ENCODE peak calls at places on chromosomes 11 and 22, in six cellular contexts. P, R, B, J, C and O are unnamed samples.

GRCh38 chr11:128417607-128418324 is 169.6 kb downstream of the ETS1 start:
- DNase-seq in J (peak; percentile 87), R (peak; percentile 88), B (no peak), C (peak; percentile 78), P (no peak), O (peak; percentile 76)

GRCh38 chr11:111502611-111503010 is 9.6 kb downstream of the BTG4 start:
- DNase-seq in R (no peak), J (no peak), B (no peak), C (no peak), P (no peak), O (no peak)

GRCh38 chr11:65427691-65428577 is 5.3 kb downstream of the NEAT1 start:
- DNase-seq in B (no peak), R (peak; percentile 85), P (peak; percentile 71), C (peak; percentile 75), J (peak; percentile 67), O (no peak)

GRCh38 chr11:102172127-102172848 is 62.0 kb downstream of the YAP1 start:
- DNase-seq in J (peak; percentile 58), C (peak; percentile 37), B (no peak), R (peak; percentile 76), P (no peak), O (no peak)

GRCh38 chr11:66100272-66101037 is 30.4 kb downstream of the PACS1 start:
- DNase-seq in B (peak; percentile 66), P (no peak), J (peak; percentile 14), R (no peak), C (no peak), O (no peak)

GRCh38 chr11:44652901-44653644 is 73.7 kb upstream of the TSPAN18 start:
- DNase-seq in C (no peak), B (no peak), R (no peak), J (no peak), P (no peak), O (no peak)

GRCh38 chr11:68509105-68509504 is 48.6 kb downstream of the PPP6R3 start:
- DNase-seq in C (no peak), J (no peak), B (no peak), P (no peak), R (no peak), O (no peak)

GRCh38 chr22:27299181-27300085 is 502.1 kb downstream of the MN1 start:
- DNase-seq in C (no peak), P (no peak), J (peak; percentile 26), B (no peak), R (peak; percentile 40), O (no peak)

GRCh38 chr11:100687630-100688395 is 725 bp downstream of the ARHGAP42 start:
- DNase-seq in R (peak; percentile 86), C (peak; percentile 71), B (peak; percentile 29), J (peak; percentile 87), P (peak; percentile 84), O (peak; percentile 47)

GRCh38 chr11:83571301-83571700 is 285.1 kb upstream of the CCDC90B start:
- DNase-seq in B (no peak), P (no peak), C (peak; percentile 29), J (no peak), R (peak; percentile 19), O (peak; percentile 19)

GRCh38 chr11:109085708-109086373 is 336.1 kb upstream of the C11orf87 start:
- DNase-seq in C (peak; percentile 28), J (no peak), B (no peak), P (no peak), R (peak; percentile 79), O (no peak)

GRCh38 chr22:49281467-49282340 is 546.0 kb downstream of the BRD1 start:
- DNase-seq in B (no peak), C (no peak), P (peak; percentile 35), J (no peak), R (no peak), O (no peak)

GRCh38 chr22:30947821-30948454 is 20.6 kb downstream of the MORC2 start:
- DNase-seq in B (no peak), P (peak; percentile 70), J (peak; percentile 64), C (peak; percentile 36), R (peak; percentile 78), O (peak; percentile 12)

GRCh38 chr11:87356428-87356827 is 318.7 kb downstream of the TMEM135 start:
- DNase-seq in P (no peak), J (no peak), B (no peak), R (no peak), C (no peak), O (no peak)

GRCh38 chr11:118151421-118151820 is 1.2 kb downstream of the SCN4B start:
- DNase-seq in R (no peak), B (no peak), P (no peak), J (no peak), C (no peak), O (no peak)

GRCh38 chr11:113446112-113446511 is 29.1 kb downstream of the DRD2 start:
- DNase-seq in C (no peak), J (peak; percentile 21), B (no peak), R (peak; percentile 70), P (peak; percentile 27), O (no peak)

GRCh38 chr11:71543866-71544265 is 4.4 kb upstream of the KRTAP5-9 start:
- DNase-seq in R (no peak), P (no peak), C (no peak), B (no peak), J (no peak), O (no peak)

GRCh38 chr22:38461057-38461413 is 6.0 kb upstream of the KCNJ4 start:
- DNase-seq in C (no peak), B (no peak), P (no peak), J (no peak), R (peak; percentile 9), O (no peak)

GRCh38 chr11:87351671-87352070 is 313.9 kb downstream of the TMEM135 start:
- DNase-seq in B (no peak), J (no peak), P (no peak), C (no peak), R (no peak), O (no peak)

GRCh38 chr11:90656171-90656570 is 433.3 kb upstream of the CHORDC1 start:
- DNase-seq in R (no peak), P (no peak), B (no peak), C (no peak), J (no peak), O (no peak)

GRCh38 chr11:68313574-68314202 is 1.3 kb downstream of the LRP5 start:
- DNase-seq in R (peak; percentile 33), J (peak; percentile 30), B (no peak), C (no peak), P (peak; percentile 54), O (no peak)

GRCh38 chr11:132263231-132263630 is 892.8 kb downstream of the NTM start:
- DNase-seq in J (no peak), C (no peak), B (no peak), R (no peak), P (peak; percentile 14), O (no peak)

GRCh38 chr22:38504731-38505594 is 1.1 kb downstream of the DDX17 start:
- DNase-seq in P (peak; percentile 70), C (peak; percentile 26), R (peak; percentile 52), B (peak; percentile 47), J (no peak), O (no peak)

GRCh38 chr11:115963170-115963569 is 459.0 kb upstream of the CADM1 start:
- DNase-seq in P (no peak), R (peak; percentile 14), B (no peak), J (no peak), C (no peak), O (peak; percentile 25)

DNA sequence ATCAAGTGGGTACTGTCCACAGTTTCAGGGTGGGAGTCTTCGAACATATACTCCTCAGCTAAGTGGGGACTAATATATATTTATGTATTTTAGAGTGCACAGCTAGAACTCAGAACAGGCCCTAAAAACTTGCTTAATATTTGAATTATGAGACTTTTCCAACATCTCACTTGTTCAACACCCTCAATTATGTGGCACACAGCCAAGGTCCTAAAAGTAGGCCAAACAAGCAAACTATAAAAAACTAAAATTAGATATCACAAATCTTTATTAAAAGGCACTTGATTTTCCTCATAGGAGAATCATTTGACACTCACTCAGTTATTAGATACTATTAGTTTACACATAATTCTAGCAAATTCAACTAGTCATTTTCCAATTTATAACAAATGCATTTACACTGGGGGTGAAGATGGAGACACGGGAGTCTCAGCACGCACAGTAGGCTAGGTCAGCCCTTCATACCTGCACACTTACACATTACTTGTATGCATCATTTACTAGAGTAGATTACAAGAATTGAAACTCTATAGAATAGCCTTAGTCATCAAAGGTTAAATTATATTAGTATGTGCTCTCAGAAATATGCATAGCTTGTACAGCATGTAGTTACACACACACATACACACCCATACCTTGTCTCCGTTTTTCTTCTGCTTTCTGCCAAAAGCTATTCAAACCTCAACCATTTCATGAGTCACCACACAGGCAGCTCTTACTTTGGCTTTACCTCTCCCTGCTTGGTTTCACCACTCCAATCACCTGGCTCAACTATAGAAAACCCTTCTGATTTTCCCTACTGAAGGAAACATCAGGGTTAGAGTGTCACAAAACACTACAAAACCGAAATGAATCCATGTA is 171.5 kb downstream of the SBF2 start:
- DNase-seq in J (peak; percentile 61), C (no peak), B (no peak), R (peak; percentile 53), P (peak; percentile 11), O (no peak)
- H3K4me3 ChIP-seq in J (no peak overlapping the region), C (no peak overlapping the region), B (no peak overlapping the region), R (no peak overlapping the region), P (no peak overlapping the region), O (no peak overlapping the region)

GRCh38 chr11:31808721-31809542 is 2.2 kb downstream of the PAX6 start:
- DNase-seq in R (no peak), J (no peak), B (no peak), C (no peak), P (no peak), O (no peak)
- H3K4me3 ChIP-seq in R (no peak overlapping the region), J (peak overlapping the region; percentile 60), B (no peak overlapping the region), C (no peak overlapping the region), P (no peak overlapping the region), O (no peak overlapping the region)

GRCh38 chr11:127034973-127035372 is 34.4 kb upstream of the KIRREL3 start:
- DNase-seq in P (no peak), R (no peak), C (no peak), B (no peak), J (no peak), O (no peak)
- H3K4me3 ChIP-seq in P (no peak overlapping the region), R (no peak overlapping the region), C (no peak overlapping the region), B (no peak overlapping the region), J (no peak overlapping the region), O (no peak overlapping the region)

GRCh38 chr11:133952199-133953190 is 4.3 kb downstream of the IGSF9B start:
- DNase-seq in B (no peak), C (no peak), J (no peak), P (no peak), R (no peak), O (no peak)

GRCh38 chr11:133955091-133955846 is 1.5 kb downstream of the IGSF9B start:
- DNase-seq in B (peak; percentile 74), J (no peak), P (no peak), C (no peak), R (no peak), O (no peak)

GRCh38 chr11:133953571-133953970 is 3.2 kb downstream of the IGSF9B start:
- DNase-seq in R (no peak), J (no peak), B (no peak), C (no peak), P (no peak), O (no peak)

GRCh38 chr11:133955945-133956421 is 785 bp downstream of the IGSF9B start:
- DNase-seq in C (no peak), P (no peak), J (no peak), R (no peak), B (no peak), O (no peak)

GRCh38 chr11:133953999-133954398 is 2.8 kb downstream of the IGSF9B start:
- DNase-seq in B (no peak), J (no peak), C (no peak), P (no peak), R (no peak), O (no peak)
- H3K4me3 ChIP-seq in B (no peak overlapping the region), J (no peak overlapping the region), C (no peak overlapping the region), P (no peak overlapping the region), R (no peak overlapping the region), O (no peak overlapping the region)